ENCODE peak calls at places on chromosomes 4 and X, in six cellular contexts. U is GM23338, F is HCT116, I is breast epithelium, G is pancreas, J is ascending aorta. L is an unnamed sample.

GRCh38 chrX:13750204-13750603 is 15.7 kb downstream of the OFD1 start:
- DNase-seq in U (peak; percentile 60), F (peak; percentile 13), J (no peak), I (no peak), G (no peak), L (no peak)

GRCh38 chr4:102263024-102263787 is 82.1 kb downstream of the SLC39A8 start:
- DNase-seq in U (peak; percentile 68), G (no peak), J (no peak), I (no peak), F (peak; percentile 51), L (no peak)

GRCh38 chrX:81195712-81196111 is 6.0 kb downstream of the HMGN5 start:
- DNase-seq in I (no peak), J (peak; percentile 65), G (peak; percentile 20), F (peak; percentile 33), U (peak; percentile 75), L (no peak)

GRCh38 chrX:916235-916609 is 285.6 kb downstream of the SHOX start:
- DNase-seq in F (no peak), G (no peak), I (no peak), J (no peak), U (no peak), L (peak; percentile 91)

GRCh38 chr4:82561745-82562552 is at the start of gene TMEM150C:
- DNase-seq in I (peak; percentile 22), J (no peak), G (peak; percentile 29), F (no peak), U (peak; percentile 71), L (no peak)

GRCh38 chr4:153471691-153472080 is 5.5 kb downstream of the TMEM131L start:
- DNase-seq in G (no peak), I (no peak), J (no peak), U (no peak), F (no peak), L (no peak)

GRCh38 chr4:40912455-40913055 is 162.8 kb downstream of the NSUN7 start:
- DNase-seq in G (no peak), I (no peak), U (no peak), J (no peak), F (no peak), L (no peak)

GRCh38 chr4:152072001-152072485 is 311.2 kb upstream of the GATB start:
- DNase-seq in G (no peak), F (no peak), I (no peak), J (no peak), U (no peak), L (no peak)

GRCh38 chr4:149291463-149291862 is 524.2 kb downstream of the IQCM start:
- DNase-seq in U (no peak), F (no peak), I (no peak), G (peak; percentile 17), J (no peak), L (no peak)

GRCh38 chrX:13427441-13428054 is 107.7 kb upstream of the ATXN3L start:
- DNase-seq in U (no peak), I (no peak), J (no peak), F (no peak), G (no peak), L (no peak)

GRCh38 chrX:17052210-17052609 is 105.8 kb downstream of the REPS2 start:
- DNase-seq in I (no peak), J (no peak), F (no peak), G (no peak), U (no peak), L (no peak)

GRCh38 chr4:6620296-6620695 is 20.2 kb upstream of the MRFAP1 start:
- DNase-seq in J (no peak), U (no peak), F (no peak), G (no peak), I (no peak), L (no peak)
- H3K36me3 ChIP-seq in J (peaks cover 42% of the 10 kb centered on the region), U (no peaks in the 10 kb centered on the region), F (no peaks in the 10 kb centered on the region), G (peaks cover 18% of the 10 kb centered on the region), I (no peaks in the 10 kb centered on the region), L (peaks cover 17% of the 10 kb centered on the region)

GRCh38 chr4:109676886-109677285 is 26.4 kb downstream of the CASP6 start:
- DNase-seq in I (no peak), J (no peak), U (no peak), G (no peak), F (no peak), L (no peak)
- TF ChIP-seq CTCF in I (no peak), J (no peak), U (peak; percentile 21), G (no peak), F (no peak), L (no peak)

GRCh38 chrX:143081231-143081630 is 55.5 kb downstream of the SPANXN4 start:
- DNase-seq in G (no peak), U (no peak), J (no peak), F (no peak), I (no peak), L (no peak)

DNA sequence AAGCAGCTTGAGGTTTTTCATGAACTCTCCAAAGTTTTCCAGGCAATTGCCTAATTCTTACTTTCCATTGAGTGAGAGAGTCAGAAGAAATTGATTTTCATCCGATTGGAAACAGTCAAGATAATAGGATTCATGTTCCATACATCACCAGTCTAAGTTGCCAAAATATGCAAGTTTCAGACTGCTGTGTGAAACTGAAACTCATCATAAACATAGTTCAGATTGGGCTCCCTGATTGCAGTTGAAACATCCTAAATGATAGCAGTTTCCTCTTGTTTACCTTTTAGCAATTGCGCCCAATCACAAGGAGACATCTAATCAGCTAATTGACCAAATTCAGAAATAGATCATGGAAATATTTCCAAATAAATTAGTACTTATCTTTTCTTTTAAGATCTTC is 56.8 kb downstream of the SPANXN4 start:
- DNase-seq in I (no peak), U (no peak), J (no peak), G (no peak), F (no peak), L (no peak)
- H3K4me3 ChIP-seq in I (no peak overlapping the region), U (no peak overlapping the region), J (no peak overlapping the region), G (no peak overlapping the region), F (no peak overlapping the region), L (no peak overlapping the region)

GRCh38 chrX:10095698-10096432 is 60.9 kb upstream of the CLCN4 start:
- DNase-seq in G (no peak), I (no peak), F (no peak), J (no peak), U (no peak), L (no peak)
- H3K36me3 ChIP-seq in G (no peaks in the 10 kb centered on the region), I (no peaks in the 10 kb centered on the region), F (no peaks in the 10 kb centered on the region), J (peaks cover 9% of the 10 kb centered on the region), U (no peaks in the 10 kb centered on the region), L (peaks cover 11% of the 10 kb centered on the region)

GRCh38 chrX:145190801-145191389 is 56.4 kb upstream of the SPANXN1 start:
- DNase-seq in J (no peak), I (no peak), G (no peak), F (no peak), U (peak; percentile 1), L (no peak)
- TF ChIP-seq CTCF in J (peak; percentile 24), I (peak; percentile 43), G (no peak), F (no peak), U (no peak), L (peak; percentile 4)

L was measured in BJ.